ENCODE peak calls at places on chromosomes 6 and 20, in nine cellular contexts. B, P, K, A, G, Y, L, X and C are unnamed samples. For H3K9me3 and H3K27me3, the result is how much of the 10 kb centered on the place peaks cover.

GRCh38 chr20:63977392-63978276 is 1.8 kb downstream of the SAMD10 start:
- DNase-seq in B (no peak), P (peak), K (no peak), A (peak), G (peak), Y (peak), L (no peak), X (no peak), C (peak)

GRCh38 chr20:56406910-56407309 is 5.2 kb upstream of the CASS4 start:
- DNase-seq in B (no peak), P (no peak), K (no peak), A (no peak), G (no peak), Y (no peak), L (no peak), X (no peak), C (no peak)

GRCh38 chr20:44083220-44083933 is 103.6 kb downstream of the JPH2 start:
- DNase-seq in B (no peak), P (no peak), K (no peak), A (no peak), G (no peak), Y (peak), L (no peak), X (no peak), C (peak)

GRCh38 chr20:62733250-62733842 is 24.7 kb downstream of the NTSR1 start:
- DNase-seq in B (no peak), P (no peak), K (no peak), A (no peak), G (no peak), Y (no peak), L (no peak), X (no peak), C (no peak)

GRCh38 chr6:166438211-166438861 is 55.6 kb upstream of the MPC1 start:
- DNase-seq in B (no peak), P (no peak), K (no peak), A (no peak), G (no peak), Y (no peak), L (no peak), X (peak), C (no peak)

GRCh38 chr6:156437084-156437879 is 339.9 kb upstream of the ARID1B start:
- DNase-seq in B (no peak), P (no peak), K (no peak), A (no peak), G (no peak), Y (no peak), L (no peak), X (no peak), C (no peak)

GRCh38 chr20:55597526-55597925 is 407.8 kb downstream of the CBLN4 start:
- DNase-seq in B (no peak), P (no peak), K (no peak), A (no peak), G (no peak), Y (no peak), L (no peak), X (no peak), C (no peak)

GRCh38 chr6:138161434-138162103 is at the start of gene ARFGEF3:
- DNase-seq in B (no peak), P (no peak), K (peak), A (peak), G (peak), Y (peak), L (peak), X (peak), C (peak)

GRCh38 chr6:111668410-111668809 is 62.7 kb upstream of the TRAF3IP2 start:
- DNase-seq in B (no peak), P (no peak), K (no peak), A (no peak), G (peak), Y (no peak), L (no peak), X (no peak), C (no peak)

GRCh38 chr20:19934792-19935491 is 82.2 kb upstream of the NAA20 start:
- DNase-seq in B (no peak), P (peak), K (no peak), A (peak), G (peak), Y (peak), L (no peak), X (peak), C (no peak)

GRCh38 chr20:47735412-47736400 is 49.6 kb downstream of the SULF2 start:
- DNase-seq in B (no peak), P (no peak), K (no peak), A (no peak), G (peak), Y (peak), L (no peak), X (peak), C (no peak)

GRCh38 chr6:168299541-168300511 is 19.8 kb downstream of the DACT2 start:
- DNase-seq in B (no peak), P (no peak), K (no peak), A (no peak), G (no peak), Y (peak), L (no peak), X (no peak), C (no peak)

GRCh38 chr6:127520061-127520460 is 926 bp upstream of the MTCL3 start:
- DNase-seq in B (no peak), P (no peak), K (peak), A (no peak), G (peak), Y (no peak), L (no peak), X (no peak), C (no peak)

GRCh38 chr20:16662462-16662861 is 67.4 kb upstream of the SNRPB2 start:
- DNase-seq in B (no peak), P (no peak), K (no peak), A (no peak), G (no peak), Y (no peak), L (no peak), X (no peak), C (no peak)

GRCh38 chr6:35485402-35485877 is 11.4 kb downstream of the TEAD3 start:
- DNase-seq in B (no peak), P (peak), K (peak), A (peak), G (peak), Y (no peak), L (no peak), X (peak), C (peak)

GRCh38 chr20:63103402-63104311 is 96.9 kb upstream of the BHLHE23 start:
- DNase-seq in B (no peak), P (no peak), K (no peak), A (no peak), G (peak), Y (no peak), L (peak), X (no peak), C (peak)

GRCh38 chr6:28489366-28490190 is 26.0 kb downstream of the GPX6 start:
- DNase-seq in B (peak), P (peak), K (peak), A (no peak), G (peak), Y (no peak), L (no peak), X (peak), C (peak)

GRCh38 chr20:57428611-57429496 is 37.7 kb downstream of the RBM38 start:
- DNase-seq in B (no peak), P (no peak), K (no peak), A (no peak), G (no peak), Y (no peak), L (no peak), X (no peak), C (peak)

GRCh38 chr20:24628985-24629384 is 159.6 kb downstream of the SYNDIG1 start:
- DNase-seq in B (no peak), P (peak), K (no peak), A (no peak), G (no peak), Y (no peak), L (no peak), X (no peak), C (no peak)

GRCh38 chr20:36183155-36183944 is 28.8 kb downstream of the EPB41L1 start:
- DNase-seq in B (no peak), P (no peak), K (no peak), A (peak), G (no peak), Y (no peak), L (no peak), X (no peak), C (no peak)

GRCh38 chr6:128284128-128284527 is 236.3 kb downstream of the PTPRK start:
- DNase-seq in B (no peak), P (no peak), K (no peak), A (no peak), G (no peak), Y (no peak), L (no peak), X (no peak), C (peak)

GRCh38 chr6:169700296-169700695 is 1.5 kb downstream of the WDR27 start:
- DNase-seq in B (no peak), P (no peak), K (peak), A (no peak), G (peak), Y (no peak), L (no peak), X (no peak), C (no peak)

GRCh38 chr6:152232494-152233151 is 404.5 kb downstream of the SYNE1 start:
- DNase-seq in B (no peak), P (no peak), K (no peak), A (no peak), G (peak), Y (no peak), L (no peak), X (no peak), C (no peak)
- H3K9me3 ChIP-seq in B (under half), P (under half), K (under half), A (under half), G (under half), Y (under half), L (under half), X (under half), C (under half)

DNA sequence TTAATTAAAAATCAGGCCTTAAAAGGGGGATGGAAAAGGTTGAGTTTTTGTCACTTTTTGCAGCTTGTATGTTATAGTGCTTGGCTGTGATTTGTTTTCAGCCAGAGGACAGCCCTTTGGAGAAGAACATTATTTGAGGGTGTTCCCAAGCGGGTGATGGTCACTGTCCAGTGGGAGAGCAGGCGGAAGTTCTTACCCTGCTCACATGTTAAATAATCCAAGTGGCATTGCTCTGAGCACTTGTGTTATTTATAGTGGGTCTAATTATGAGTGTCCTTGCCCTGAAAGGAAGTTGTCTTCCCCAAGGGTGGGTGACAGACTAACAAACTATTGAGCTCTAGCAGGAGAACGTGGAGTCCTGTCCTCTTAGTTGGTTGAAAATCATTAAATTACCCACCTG is 49.5 kb downstream of the DOK5 start:
- DNase-seq in B (no peak), P (no peak), K (no peak), A (no peak), G (no peak), Y (peak), L (no peak), X (no peak), C (no peak)
- H3K27me3 ChIP-seq in B (under half), P (under half), K (under half), A (under half), G (under half), Y (under half), L (under half), X (under half), C (under half)

GRCh38 chr6:11008821-11009220 is 35.3 kb downstream of the ELOVL2 start:
- DNase-seq in B (no peak), P (no peak), K (no peak), A (no peak), G (peak), Y (no peak), L (no peak), X (no peak), C (peak)
- H3K4me3 ChIP-seq in B (no peak), P (no peak), K (no peak), A (no peak), G (no peak), Y (no peak), L (no peak), X (no peak), C (no peak)

DNA sequence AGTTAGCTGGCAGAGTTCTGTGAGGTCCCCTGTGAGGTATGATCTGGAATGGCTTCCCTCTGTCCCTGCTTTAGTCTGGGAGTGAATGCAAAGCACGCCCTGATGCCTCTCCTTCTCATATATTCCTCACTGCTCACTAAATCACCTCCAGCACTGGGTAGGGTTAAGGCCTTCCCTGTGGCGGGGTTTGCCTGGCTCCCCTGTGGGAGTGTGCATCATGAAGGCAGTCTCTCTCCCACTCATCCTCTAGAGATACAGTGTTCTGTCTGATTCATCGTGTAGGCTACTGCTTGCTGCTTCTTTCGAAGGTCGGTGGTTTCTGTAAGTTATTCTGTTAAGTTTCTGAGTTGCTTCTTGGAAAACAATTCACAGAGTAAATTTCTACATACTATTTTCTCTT is 420.0 kb upstream of the EYS start:
- DNase-seq in B (no peak), P (no peak), K (no peak), A (no peak), G (no peak), Y (no peak), L (no peak), X (no peak), C (no peak)
- H3K9me3 ChIP-seq in B (under half), P (under half), K (under half), A (under half), G (under half), Y (under half), L (under half), X (under half), C (under half)

GRCh38 chr6:87968435-87969278 is 79.0 kb upstream of the SPACA1 start:
- DNase-seq in B (no peak), P (no peak), K (peak), A (no peak), G (peak), Y (no peak), L (no peak), X (peak), C (peak)

GRCh38 chr6:87971605-87972262 is 75.9 kb upstream of the SPACA1 start:
- DNase-seq in B (no peak), P (no peak), K (no peak), A (no peak), G (no peak), Y (no peak), L (no peak), X (no peak), C (no peak)

DNA sequence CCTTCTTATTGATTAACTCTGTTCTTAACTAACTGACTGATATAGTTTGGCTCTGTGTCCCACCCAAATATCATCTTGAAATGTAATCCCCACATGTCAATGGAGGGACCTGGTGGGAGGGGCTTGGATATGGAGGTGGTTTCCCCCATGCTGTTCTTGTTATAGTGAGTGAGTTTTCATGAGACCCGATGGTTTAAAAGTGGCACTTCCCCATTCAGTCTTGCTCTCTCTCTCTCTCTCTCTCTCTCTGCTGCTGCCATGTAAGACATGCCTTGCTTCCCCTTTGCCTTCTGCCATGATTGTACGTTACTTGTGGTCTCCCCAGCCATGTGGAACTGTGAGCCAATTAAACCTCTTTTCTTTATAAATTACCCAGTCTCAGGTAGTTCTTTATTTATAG is 81.8 kb upstream of the SPACA1 start:
- DNase-seq in B (no peak), P (no peak), K (no peak), A (no peak), G (no peak), Y (no peak), L (no peak), X (no peak), C (no peak)
- H3K27me3 ChIP-seq in B (under half), P (under half), K (under half), A (under half), G (under half), Y (under half), L (under half), X (under half), C (under half)

DNA sequence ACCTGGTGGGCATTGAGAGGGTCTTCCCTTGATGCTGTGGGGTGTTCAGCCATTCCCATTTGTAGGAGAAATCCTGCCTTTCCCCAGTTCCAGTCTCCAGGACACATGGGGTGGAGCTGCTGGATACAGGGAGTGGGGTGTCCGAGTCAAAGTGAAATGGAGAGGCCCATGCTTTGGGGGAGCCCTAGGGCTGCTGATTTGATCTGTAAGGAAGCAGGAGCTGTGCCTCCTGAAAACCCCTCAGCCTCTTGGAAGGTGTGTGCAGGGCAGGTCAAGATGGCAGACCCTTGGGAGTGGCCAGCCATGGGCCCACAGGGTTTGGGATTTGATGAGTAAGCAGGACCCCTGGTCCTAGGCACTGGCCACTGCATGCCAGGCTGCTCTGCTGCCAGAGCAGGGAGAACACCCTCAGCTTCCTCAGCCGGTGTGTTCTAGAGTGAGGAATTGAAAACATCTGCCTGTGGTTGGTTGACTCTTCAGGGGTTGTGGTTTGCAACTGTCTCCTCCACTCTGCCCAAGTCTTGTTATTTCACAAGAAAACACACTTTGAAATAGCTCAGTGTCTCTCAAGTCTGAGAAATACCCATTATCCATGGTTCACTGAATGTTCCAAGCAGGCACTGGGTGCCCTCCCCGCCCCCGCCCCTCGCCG is 81.9 kb downstream of the SERAC1 start:
- DNase-seq in B (no peak), P (no peak), K (no peak), A (no peak), G (peak), Y (no peak), L (no peak), X (no peak), C (no peak)
- H3K4me3 ChIP-seq in B (no peak), P (peak), K (no peak), A (no peak), G (no peak), Y (no peak), L (no peak), X (no peak), C (no peak)

DNA sequence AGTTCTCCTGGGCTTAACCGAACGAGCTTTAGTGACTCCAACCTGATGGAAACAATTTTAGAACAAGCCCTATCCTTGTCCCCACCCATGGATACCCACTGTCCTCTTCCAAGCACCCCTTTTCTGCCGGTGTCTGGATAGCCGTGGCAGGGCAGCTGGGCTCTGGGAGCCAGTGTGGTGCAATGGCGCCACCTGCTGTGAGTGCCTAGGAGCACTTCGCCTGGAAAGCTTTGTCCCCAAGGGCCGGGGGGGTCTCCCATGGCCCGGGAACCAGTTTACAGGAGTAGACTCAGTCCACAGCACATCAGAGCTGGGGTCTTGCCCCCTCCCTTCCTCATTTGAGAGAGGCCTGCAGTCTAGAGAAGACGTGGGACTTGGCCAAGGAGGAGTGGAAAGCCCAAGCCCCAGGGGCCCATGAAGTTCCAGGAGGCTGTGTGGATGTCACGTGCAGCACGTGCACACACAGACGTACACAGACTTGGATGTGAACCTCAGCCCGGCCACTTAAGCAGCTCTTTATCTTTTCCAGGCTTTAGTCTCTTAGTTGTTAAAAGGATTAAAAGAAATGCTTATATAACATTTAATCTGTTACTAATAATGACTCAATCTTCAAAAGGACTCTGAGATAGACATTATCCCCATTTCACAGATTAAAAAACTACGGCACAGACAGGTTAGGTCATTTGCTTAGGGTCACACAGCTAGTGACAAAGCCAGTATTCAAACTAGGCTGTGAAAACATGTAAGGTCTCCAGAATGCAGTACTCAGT is 40.9 kb upstream of the CDH22 start:
- DNase-seq in B (peak), P (no peak), K (peak), A (peak), G (peak), Y (peak), L (peak), X (no peak), C (peak)
- H3K9me3 ChIP-seq in B (under half), P (under half), K (under half), A (under half), G (under half), Y (under half), L (under half), X (under half), C (under half)

DNA sequence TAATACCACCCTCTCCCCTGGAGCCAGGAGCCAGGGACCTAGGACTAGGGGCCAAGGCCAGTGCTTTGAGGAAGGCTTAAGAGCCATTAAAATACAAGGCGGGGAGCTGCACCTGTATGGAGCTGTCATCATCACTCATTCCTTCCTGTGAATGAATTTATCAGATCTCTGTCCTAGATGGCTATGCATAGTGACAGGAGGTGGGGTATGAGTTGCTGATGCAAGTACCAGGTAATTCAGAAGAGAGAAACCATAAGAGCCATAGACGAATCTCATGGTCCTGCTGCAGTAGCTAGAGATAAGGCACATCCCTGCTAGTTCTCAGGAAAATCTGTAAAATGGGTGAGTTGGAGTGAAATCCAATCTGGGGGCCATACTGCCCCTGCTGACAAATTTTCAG is 10.3 kb downstream of the GRM4 start:
- DNase-seq in B (no peak), P (no peak), K (no peak), A (no peak), G (no peak), Y (no peak), L (no peak), X (no peak), C (no peak)
- H3K27me3 ChIP-seq in B (under half), P (under half), K (under half), A (under half), G (half or more), Y (under half), L (under half), X (half or more), C (under half)